ENCODE peak calls at places on chromosomes 3 and 15, in five cellular contexts. O, L, C, A and I are unnamed samples.

GRCh38 chr15:62606376-62607164 is 436.0 kb upstream of the TPM1 start:
- DNase-seq in O (peak), A (peak), L (no peak), C (no peak), I (peak)

GRCh38 chr15:69941931-69942471 is 155.7 kb downstream of the TLE3 start:
- DNase-seq in O (no peak), C (no peak), L (no peak), A (no peak), I (no peak)

GRCh38 chr3:50089603-50089945 is 855 bp downstream of the RBM5 start:
- DNase-seq in A (no peak), C (no peak), L (no peak), O (no peak), I (no peak)

GRCh38 chr15:96234109-96234892 is 96.2 kb upstream of the NR2F2 start:
- DNase-seq in A (no peak), O (peak), C (no peak), L (no peak), I (no peak)

GRCh38 chr3:155462672-155463071 is 169.2 kb upstream of the STRIT1 start:
- DNase-seq in C (no peak), A (no peak), L (no peak), O (no peak), I (no peak)

GRCh38 chr3:143974181-143974876 is 2.7 kb downstream of the DIPK2A start:
- DNase-seq in L (peak), A (no peak), O (no peak), C (no peak), I (no peak)

GRCh38 chr15:67745059-67745993 is 80.0 kb upstream of the SKOR1 start:
- DNase-seq in L (no peak), O (no peak), C (no peak), A (no peak), I (peak)

GRCh38 chr3:132721479-132722164 is 587 bp downstream of the NPHP3 start:
- DNase-seq in O (peak), L (peak), A (peak), C (peak), I (peak)

GRCh38 chr3:46844851-46845250 is 18.4 kb downstream of the MYL3 start:
- DNase-seq in O (no peak), L (no peak), C (no peak), A (no peak), I (no peak)

GRCh38 chr3:89246326-89246725 is 138.9 kb downstream of the EPHA3 start:
- DNase-seq in A (no peak), C (no peak), O (no peak), L (no peak), I (no peak)

GRCh38 chr15:53716909-53717878 is 42.3 kb downstream of the WDR72 start:
- DNase-seq in O (peak), A (no peak), C (no peak), L (peak), I (no peak)

GRCh38 chr15:98969126-98969735 is 38.4 kb downstream of the PGPEP1L start:
- DNase-seq in O (no peak), C (no peak), L (no peak), A (no peak), I (no peak)

GRCh38 chr15:90902996-90903732 is at the start of gene MAN2A2:
- DNase-seq in L (peak), C (peak), O (no peak), A (peak), I (no peak)

GRCh38 chr3:147356909-147357733 is 49.2 kb downstream of the ZIC4 start:
- DNase-seq in C (no peak), A (no peak), O (no peak), L (no peak), I (no peak)

GRCh38 chr15:35624881-35625280 is 78.9 kb upstream of the DPH6 start:
- DNase-seq in L (no peak), O (peak), C (no peak), A (peak), I (peak)

GRCh38 chr3:115398481-115398880 is 224.8 kb upstream of the GAP43 start:
- DNase-seq in A (no peak), C (no peak), L (no peak), O (no peak), I (no peak)

GRCh38 chr15:52427804-52428203 is 100.9 kb downstream of the MYO5A start:
- DNase-seq in C (no peak), O (no peak), L (no peak), A (peak), I (peak)